ENCODE peak calls at places on chromosomes 16 and 17, in eight cellular contexts. H, U, P, E, L, S, W and J are unnamed samples.

GRCh38 chr17:82638183-82638773 is 10.0 kb downstream of the WDR45B start:
- DNase-seq in S (no peak), U (no peak), L (no peak), H (no peak), E (no peak), W (no peak), P (no peak), J (no peak)

GRCh38 chr17:17849147-17849820 is 12.5 kb upstream of the SREBF1 start:
- DNase-seq in L (peak; percentile 94), H (peak; percentile 19), E (peak; percentile 74), P (no peak), U (no peak), S (peak; percentile 29), W (no peak), J (no peak)

GRCh38 chr16:19994771-19995170 is 78.9 kb downstream of the GPR139 start:
- DNase-seq in L (no peak), E (no peak), S (no peak), U (no peak), H (no peak), P (no peak), W (no peak), J (no peak)

GRCh38 chr17:47324224-47325020 is 667 bp downstream of the EFCAB13 start:
- DNase-seq in P (peak; percentile 34), L (peak; percentile 67), S (peak; percentile 41), W (peak; percentile 87), H (peak; percentile 77), U (no peak), E (peak; percentile 12), J (no peak)

GRCh38 chr17:49565948-49566491 is 9.7 kb upstream of the NXPH3 start:
- DNase-seq in P (no peak), H (peak; percentile 86), E (no peak), S (peak; percentile 69), U (peak; percentile 70), W (no peak), L (peak; percentile 53), J (no peak)

GRCh38 chr17:40950176-40950575 is 12.7 kb upstream of the KRT23 start:
- DNase-seq in E (no peak), U (no peak), S (no peak), P (no peak), L (no peak), H (no peak), W (no peak), J (no peak)

GRCh38 chr17:1516403-1517161 is at the start of gene INPP5K:
- DNase-seq in U (peak; percentile 96), P (peak; percentile 99), W (peak; percentile 98), S (peak; percentile 99), L (peak; percentile 98), H (peak; percentile 93), E (peak; percentile 90), J (peak; percentile 90)

GRCh38 chr17:4860651-4861050 is 27.5 kb downstream of the MINK1 start:
- DNase-seq in E (no peak), H (no peak), P (no peak), W (no peak), L (no peak), S (no peak), U (no peak), J (no peak)

GRCh38 chr17:50805486-50805885 is 29.9 kb upstream of the WFIKKN2 start:
- DNase-seq in H (no peak), S (no peak), W (no peak), P (no peak), L (no peak), E (no peak), U (no peak), J (no peak)

GRCh38 chr17:82019905-82020873 is 2.5 kb downstream of the CENPX start:
- DNase-seq in E (peak; percentile 46), U (no peak), S (peak; percentile 36), W (peak; percentile 47), L (peak; percentile 90), P (peak; percentile 58), H (peak; percentile 39), J (peak; percentile 87)

GRCh38 chr17:30336369-30337171 is 2.7 kb upstream of the TMIGD1 start:
- DNase-seq in L (peak; percentile 68), H (peak; percentile 81), W (peak; percentile 37), S (peak; percentile 61), E (peak; percentile 49), U (no peak), P (no peak), J (peak; percentile 18)

GRCh38 chr16:25966172-25967097 is 274.7 kb downstream of the HS3ST4 start:
- DNase-seq in W (no peak), H (no peak), E (no peak), S (no peak), U (no peak), P (no peak), L (peak; percentile 32), J (no peak)

GRCh38 chr17:76523084-76524037 is 14.1 kb downstream of the CYGB start:
- DNase-seq in E (peak; percentile 68), W (peak; percentile 82), U (no peak), P (no peak), L (peak; percentile 89), H (peak; percentile 58), S (peak; percentile 42), J (peak; percentile 87)

GRCh38 chr16:48536600-48537200 is 73.3 kb downstream of the N4BP1 start:
- DNase-seq in U (no peak), W (no peak), L (no peak), H (no peak), S (peak; percentile 16), E (no peak), P (peak; percentile 37), J (no peak)

GRCh38 chr16:51807551-51807950 is 656.5 kb upstream of the SALL1 start:
- DNase-seq in W (no peak), P (no peak), E (no peak), S (peak; percentile 9), U (no peak), L (no peak), H (no peak), J (no peak)

GRCh38 chr16:75420987-75421819 is 12.1 kb downstream of the CFDP1 start:
- DNase-seq in S (peak; percentile 60), U (peak; percentile 72), H (no peak), E (no peak), W (no peak), L (peak; percentile 51), P (peak; percentile 25), J (no peak)

GRCh38 chr16:78607465-78607864 is 508.0 kb downstream of the WWOX start:
- DNase-seq in W (no peak), P (no peak), H (no peak), S (no peak), L (no peak), U (no peak), E (no peak), J (no peak)